ENCODE peak calls at places on chromosomes 2 and 18, in seven cellular contexts. O is AG04450; Y is uterus; A is CD8-positive, alpha-beta memory T cell; R is mesendoderm; Z is CD4-positive, CD25-positive, alpha-beta regulatory T cell; T is GM23338. D is an unnamed sample. For H3K27me3, the result is how much of the 10 kb centered on the place peaks cover.

GRCh38 chr2:203830294-203831055 is 37.1 kb upstream of the CTLA4 start:
- DNase-seq in Y (no peak), A (no peak), R (no peak), O (no peak), T (no peak), Z (peak), D (no peak)

GRCh38 chr2:129437775-129438174 is 541.7 kb upstream of the RAB6C start:
- DNase-seq in Z (no peak), R (no peak), A (no peak), O (no peak), Y (no peak), T (no peak), D (no peak)

GRCh38 chr2:127679680-127680361 is 4.5 kb upstream of the LIMS2 start:
- DNase-seq in Z (no peak), T (no peak), O (no peak), R (no peak), Y (no peak), A (no peak), D (peak)

GRCh38 chr2:218465987-218466633 is 47.2 kb downstream of the VIL1 start:
- DNase-seq in Z (peak), A (no peak), R (peak), O (no peak), Y (no peak), T (peak), D (no peak)

GRCh38 chr18:77092104-77093066 is 40.2 kb downstream of the MBP start:
- DNase-seq in O (no peak), Y (no peak), Z (no peak), R (no peak), T (no peak), A (no peak), D (no peak)

GRCh38 chr2:114039681-114040080 is 149.8 kb downstream of the ACTR3 start:
- DNase-seq in T (no peak), A (no peak), R (no peak), O (no peak), Y (no peak), Z (no peak), D (no peak)

GRCh38 chr2:127182626-127183458 is 37.3 kb downstream of the CYP27C1 start:
- DNase-seq in O (no peak), Z (no peak), A (no peak), R (no peak), Y (no peak), T (peak), D (no peak)

GRCh38 chr2:96888082-96889011 is 18.5 kb upstream of the SEMA4C start:
- DNase-seq in R (no peak), Z (no peak), Y (no peak), T (no peak), A (no peak), O (no peak), D (no peak)

GRCh38 chr2:113136828-113137775 is 9.7 kb downstream of the IL1RN start:
- DNase-seq in Y (no peak), O (peak), Z (peak), T (peak), R (peak), A (no peak), D (peak)

GRCh38 chr2:41768301-41768700 is 279.5 kb upstream of the PKDCC start:
- DNase-seq in Y (no peak), R (peak), Z (no peak), O (no peak), T (no peak), A (no peak), D (no peak)

GRCh38 chr2:187581125-187581896 is 27.1 kb upstream of the TFPI start:
- DNase-seq in Y (no peak), A (no peak), O (no peak), T (peak), Z (peak), R (peak), D (no peak)

GRCh38 chr18:74416124-74416523 is 41.0 kb downstream of the DIPK1C start:
- DNase-seq in O (no peak), Z (no peak), R (no peak), T (no peak), A (no peak), Y (no peak), D (no peak)

GRCh38 chr2:102050854-102051391 is 59.2 kb downstream of the IL1R2 start:
- DNase-seq in Z (no peak), Y (peak), T (no peak), A (no peak), R (no peak), O (no peak), D (peak)

GRCh38 chr2:129056309-129056958 is 737.8 kb upstream of the HS6ST1 start:
- DNase-seq in R (no peak), Z (no peak), T (no peak), O (no peak), A (no peak), Y (no peak), D (no peak)

GRCh38 chr2:189486237-189486770 is 45.0 kb downstream of the WDR75 start:
- DNase-seq in Z (no peak), O (no peak), R (no peak), Y (no peak), T (no peak), A (no peak), D (no peak)

GRCh38 chr2:63054812-63055509 is 4.3 kb downstream of the OTX1 start:
- DNase-seq in Y (no peak), A (no peak), R (peak), O (no peak), T (peak), Z (no peak), D (no peak)

GRCh38 chr2:31253344-31254155 is 19.6 kb downstream of the EHD3 start:
- DNase-seq in Y (no peak), Z (no peak), R (peak), A (no peak), O (no peak), T (peak), D (no peak)

GRCh38 chr18:58768293-58768974 is 96.2 kb upstream of the ZNF532 start:
- DNase-seq in R (peak), O (no peak), Z (peak), A (peak), T (peak), Y (peak), D (no peak)

GRCh38 chr2:17879137-17879912 is 858 bp downstream of the KCNS3 start:
- DNase-seq in A (no peak), Y (peak), R (peak), T (peak), Z (no peak), O (no peak), D (peak)

GRCh38 chr18:57802869-57803118 is 321 bp downstream of the ATP8B1 start:
- DNase-seq in R (no peak), O (no peak), A (no peak), Y (no peak), T (no peak), Z (no peak), D (no peak)

GRCh38 chr2:178306351-178307073 is 112.2 kb downstream of the OSBPL6 start:
- DNase-seq in R (peak), O (no peak), Y (no peak), T (peak), A (no peak), Z (peak), D (no peak)

GRCh38 chr2:152462591-152463178 is 127.7 kb downstream of the FMNL2 start:
- DNase-seq in Z (no peak), T (no peak), O (no peak), A (no peak), R (no peak), Y (no peak), D (no peak)

GRCh38 chr2:100009743-100010142 is 132.6 kb downstream of the AFF3 start:
- DNase-seq in R (no peak), A (no peak), Y (no peak), O (no peak), Z (no peak), T (no peak), D (no peak)

GRCh38 chr2:117065912-117066311 is 748.6 kb upstream of the DDX18 start:
- DNase-seq in T (no peak), O (no peak), Z (no peak), Y (no peak), A (no peak), R (no peak), D (no peak)

GRCh38 chr2:26465981-26466471 is 11.9 kb downstream of the OTOF start:
- DNase-seq in O (no peak), Y (no peak), R (no peak), A (no peak), T (no peak), Z (no peak), D (no peak)

GRCh38 chr2:56128235-56128634 is 55.6 kb upstream of the CCDC85A start:
- DNase-seq in Y (no peak), Z (no peak), R (no peak), A (no peak), O (no peak), T (no peak), D (no peak)

GRCh38 chr2:42922790-42923631 is 130.6 kb upstream of the HAAO start:
- DNase-seq in Z (no peak), Y (peak), O (no peak), A (no peak), R (peak), T (no peak), D (peak)

GRCh38 chr18:36295214-36295613 is 2.3 kb upstream of the FHOD3 start:
- DNase-seq in A (no peak), Z (no peak), R (no peak), Y (no peak), O (no peak), T (no peak), D (no peak)
- H3K27me3 ChIP-seq in A (under half), Z (under half), R (under half), Y (under half), O (under half), T (half or more), D (under half)

GRCh38 chr2:199467462-199467822 is 9.7 kb upstream of the SATB2 start:
- DNase-seq in R (peak), Y (no peak), T (peak), A (no peak), O (no peak), Z (no peak), D (no peak)

GRCh38 chr2:199470361-199470671 is 12.6 kb upstream of the SATB2 start:
- DNase-seq in R (no peak), Y (no peak), T (no peak), O (no peak), A (no peak), Z (no peak), D (no peak)

GRCh38 chr2:199469514-199470360 is 12.0 kb upstream of the SATB2 start:
- DNase-seq in A (no peak), Z (no peak), O (no peak), R (no peak), Y (no peak), T (peak), D (no peak)

GRCh38 chr2:199466704-199467461 is 9.1 kb upstream of the SATB2 start:
- DNase-seq in R (no peak), Z (no peak), T (peak), O (no peak), A (no peak), Y (no peak), D (no peak)

GRCh38 chr2:199468561-199469513 is 11.1 kb upstream of the SATB2 start:
- DNase-seq in A (no peak), T (peak), Y (no peak), Z (no peak), O (no peak), R (peak), D (no peak)
- H3K27me3 ChIP-seq in A (half or more), T (half or more), Y (under half), Z (half or more), O (half or more), R (half or more), D (half or more)

DNA sequence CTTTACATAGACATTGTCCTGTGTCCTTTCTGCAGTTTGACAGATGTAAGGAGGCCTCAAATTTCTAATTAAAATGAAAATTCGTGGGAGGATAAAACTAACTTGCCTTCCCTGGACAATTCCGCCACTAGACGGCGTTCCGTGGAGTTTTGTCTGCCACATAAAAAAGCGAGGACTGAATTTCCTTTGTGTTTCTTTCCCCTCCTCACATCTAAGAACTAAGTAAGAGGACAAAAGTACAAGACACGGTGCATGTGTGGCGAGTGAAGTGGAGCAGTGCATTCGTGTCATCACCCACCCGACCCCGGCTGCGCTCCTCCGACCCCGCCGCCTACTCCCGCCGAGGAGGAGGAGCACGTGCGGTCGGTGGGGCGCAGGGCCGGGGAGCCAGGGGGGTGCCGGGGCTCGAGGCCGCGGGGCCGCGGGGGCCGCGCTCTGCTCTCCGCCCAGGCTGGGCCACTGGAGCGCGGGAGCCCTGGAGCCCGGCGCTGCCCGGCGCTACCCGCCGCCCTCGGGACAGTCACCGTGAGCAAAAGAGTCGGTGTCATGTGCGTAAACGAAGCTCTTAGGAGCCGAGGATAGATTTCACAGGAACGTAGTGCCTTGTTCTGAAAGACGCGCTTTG is 10.8 kb downstream of the TBR1 start:
- DNase-seq in R (peak), A (no peak), Z (no peak), O (no peak), T (peak), Y (no peak), D (no peak)
- H3K27me3 ChIP-seq in R (half or more), A (half or more), Z (half or more), O (half or more), T (half or more), Y (under half), D (half or more)

GRCh38 chr2:88829607-88830463 is 138.4 kb downstream of the RPIA start:
- DNase-seq in O (no peak), Z (no peak), A (no peak), T (no peak), Y (no peak), R (no peak), D (no peak)
- H3K27me3 ChIP-seq in O (under half), Z (under half), A (under half), T (under half), Y (under half), R (under half), D (under half)

GRCh38 chr2:236164201-236164982 is 3.8 kb downstream of the GBX2 start:
- DNase-seq in O (no peak), A (no peak), Z (no peak), Y (no peak), T (peak), R (peak), D (no peak)
- H3K27me3 ChIP-seq in O (half or more), A (under half), Z (under half), Y (under half), T (half or more), R (half or more), D (half or more)

GRCh38 chr18:48828201-48828580 is 122.6 kb downstream of the SMAD7 start:
- DNase-seq in R (no peak), Y (peak), O (no peak), Z (no peak), A (no peak), T (no peak), D (no peak)
- H3K27me3 ChIP-seq in R (under half), Y (under half), O (under half), Z (under half), A (under half), T (under half), D (under half)

DNA sequence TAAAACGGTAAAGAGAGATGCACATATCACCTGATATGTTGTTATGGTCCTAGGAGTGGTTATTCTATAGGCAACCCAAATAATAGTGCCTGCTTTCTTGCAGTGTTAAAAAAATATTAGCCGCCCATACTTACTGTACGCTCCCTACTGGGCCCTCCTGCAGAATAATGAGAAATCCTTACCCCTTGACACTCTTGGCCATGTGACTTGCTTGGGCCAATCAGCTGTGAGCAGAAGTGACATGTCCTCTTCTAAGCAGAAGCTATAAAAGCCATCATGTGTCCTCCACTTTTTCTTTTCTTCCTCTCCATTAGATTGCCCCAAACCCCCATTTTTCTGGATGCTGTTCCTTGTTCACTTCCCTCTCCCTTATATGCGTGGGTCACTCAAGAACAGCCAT is 90.5 kb upstream of the SPRED2 start:
- DNase-seq in A (no peak), Y (no peak), Z (no peak), T (no peak), R (no peak), O (no peak), D (no peak)
- H3K27me3 ChIP-seq in A (under half), Y (under half), Z (under half), T (under half), R (under half), O (under half), D (under half)

DNA sequence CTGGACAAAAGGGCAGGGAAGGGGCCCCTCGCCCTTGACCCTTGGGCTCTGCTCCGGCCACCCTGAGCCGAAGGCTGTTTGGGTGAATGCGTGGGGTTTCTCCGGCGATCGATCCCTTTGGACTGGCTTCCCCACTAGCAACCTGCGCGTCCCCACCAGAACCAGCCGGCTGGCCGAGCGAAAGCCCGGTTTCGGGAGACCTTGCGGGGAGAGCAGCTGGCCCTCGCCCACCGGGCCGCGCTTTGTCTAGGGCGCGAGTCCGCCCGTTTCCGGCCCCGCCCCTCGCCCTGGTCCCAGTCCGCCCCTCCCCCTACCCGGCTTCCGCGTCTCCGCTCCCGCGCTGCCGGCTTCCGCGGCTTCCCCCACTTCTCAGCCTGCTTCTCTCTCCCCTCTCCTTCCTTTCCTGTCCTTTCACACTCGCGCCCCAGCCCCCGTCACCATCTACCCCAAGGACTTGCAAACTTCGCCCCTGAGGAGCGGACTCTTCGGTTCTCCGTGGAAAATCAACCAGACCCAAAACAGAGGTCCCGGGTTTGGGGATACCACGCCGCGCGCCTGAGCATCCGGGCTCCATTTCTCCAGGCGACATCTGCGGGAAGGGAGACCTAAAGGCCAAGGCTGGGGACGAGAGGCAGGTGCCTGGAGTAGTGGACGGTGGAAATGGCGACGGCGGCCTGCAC is 48.0 kb upstream of the ATP6V1B1 start:
- DNase-seq in Y (no peak), O (no peak), T (peak), R (no peak), Z (no peak), A (peak), D (peak)
- H3K27me3 ChIP-seq in Y (under half), O (half or more), T (half or more), R (half or more), Z (half or more), A (half or more), D (half or more)

GRCh38 chr2:238164906-238165287 is 6.1 kb downstream of the ERFE start:
- DNase-seq in T (no peak), A (no peak), R (no peak), Y (no peak), Z (no peak), O (no peak), D (no peak)
- H3K27me3 ChIP-seq in T (under half), A (under half), R (under half), Y (under half), Z (under half), O (under half), D (under half)

GRCh38 chr2:104431701-104432121 is 422.2 kb upstream of the POU3F3 start:
- DNase-seq in T (no peak), A (no peak), Z (no peak), R (no peak), Y (no peak), O (no peak), D (no peak)

GRCh38 chr2:104434363-104434792 is 419.5 kb upstream of the POU3F3 start:
- DNase-seq in Y (no peak), Z (no peak), T (peak), R (peak), O (no peak), A (no peak), D (no peak)

GRCh38 chr2:104432972-104433371 is 420.9 kb upstream of the POU3F3 start:
- DNase-seq in Y (no peak), T (no peak), O (no peak), Z (no peak), R (no peak), A (no peak), D (no peak)

GRCh38 chr2:104430892-104431291 is 423.0 kb upstream of the POU3F3 start:
- DNase-seq in T (no peak), A (no peak), Y (no peak), Z (no peak), R (no peak), O (no peak), D (no peak)

GRCh38 chr2:104432401-104432800 is 421.5 kb upstream of the POU3F3 start:
- DNase-seq in Z (no peak), O (no peak), R (no peak), A (no peak), Y (no peak), T (no peak), D (no peak)
- H3K27me3 ChIP-seq in Z (under half), O (under half), R (under half), A (under half), Y (under half), T (under half), D (under half)

D was measured in right atrium auricular region.